ENCODE peak calls at places on chromosome 17, in seven cellular contexts. J, K, T, D, V, R and Z are unnamed samples.
A peak's percentile ranks its signal among the peaks of the same experiment; 100 is the strongest.

GRCh38 chr17:40915721-40916256 is 21.7 kb downstream of the KRT23 start:
- DNase-seq in J (no peak), K (no peak), T (no peak), D (no peak), V (no peak), R (no peak), Z (no peak)

GRCh38 chr17:66275651-66276050 is 26.8 kb upstream of the PRKCA start:
- DNase-seq in J (no peak), K (no peak), T (no peak), D (peak; percentile 45), V (no peak), R (no peak), Z (no peak)

GRCh38 chr17:35345445-35345925 is 27.9 kb downstream of the SLFN11 start:
- DNase-seq in J (no peak), K (no peak), T (no peak), D (no peak), V (no peak), R (no peak), Z (no peak)

GRCh38 chr17:12985431-12986285 is 32.2 kb downstream of the ELAC2 start:
- DNase-seq in J (no peak), K (peak; percentile 53), T (no peak), D (no peak), V (no peak), R (no peak), Z (no peak)

GRCh38 chr17:79997004-79997673 is 38.5 kb downstream of the TBC1D16 start:
- DNase-seq in J (peak; percentile 18), K (no peak), T (peak; percentile 83), D (no peak), V (no peak), R (no peak), Z (no peak)

GRCh38 chr17:77320501-77321256 is 179.9 kb downstream of the SEC14L1 start:
- DNase-seq in J (no peak), K (no peak), T (peak; percentile 82), D (peak; percentile 67), V (peak; percentile 82), R (no peak), Z (no peak)

GRCh38 chr17:65531508-65532431 is 29.7 kb downstream of the AXIN2 start:
- DNase-seq in J (no peak), K (peak; percentile 51), T (peak; percentile 61), D (peak; percentile 55), V (peak; percentile 88), R (no peak), Z (no peak)

GRCh38 chr17:37450090-37450489 is 39.6 kb upstream of the DUSP14 start:
- DNase-seq in J (no peak), K (no peak), T (no peak), D (peak; percentile 71), V (no peak), R (no peak), Z (no peak)

GRCh38 chr17:181213-182163 is at the start of gene DOC2B:
- DNase-seq in J (no peak), K (peak; percentile 74), T (no peak), D (no peak), V (no peak), R (no peak), Z (no peak)

GRCh38 chr17:69058165-69058564 is 2.6 kb downstream of the ABCA9 start:
- DNase-seq in J (no peak), K (no peak), T (no peak), D (no peak), V (no peak), R (no peak), Z (peak; percentile 13)

GRCh38 chr17:63398680-63399079 is 47.4 kb downstream of the CYB561 start:
- DNase-seq in J (no peak), K (no peak), T (no peak), D (no peak), V (no peak), R (no peak), Z (no peak)

GRCh38 chr17:57604771-57605733 is 140.0 kb downstream of the CCDC182 start:
- DNase-seq in J (no peak), K (peak; percentile 62), T (peak; percentile 86), D (no peak), V (peak; percentile 84), R (no peak), Z (no peak)

GRCh38 chr17:17859909-17860760 is 23.3 kb upstream of the SREBF1 start:
- DNase-seq in J (no peak), K (peak; percentile 91), T (peak; percentile 86), D (peak; percentile 52), V (peak; percentile 82), R (no peak), Z (no peak)

GRCh38 chr17:49707246-49707607 is 537 bp downstream of the SLC35B1 start:
- DNase-seq in J (no peak), K (no peak), T (no peak), D (no peak), V (no peak), R (no peak), Z (no peak)

GRCh38 chr17:6173653-6174052 is 103.5 kb downstream of the WSCD1 start:
- DNase-seq in J (no peak), K (no peak), T (peak; percentile 9), D (no peak), V (no peak), R (no peak), Z (no peak)

GRCh38 chr17:34671191-34671590 is 91.8 kb downstream of the TMEM132E start:
- DNase-seq in J (no peak), K (no peak), T (no peak), D (no peak), V (no peak), R (no peak), Z (no peak)

GRCh38 chr17:79082311-79083190 is 7.9 kb downstream of the ENGASE start:
- DNase-seq in J (no peak), K (no peak), T (peak; percentile 60), D (no peak), V (no peak), R (no peak), Z (peak; percentile 35)

GRCh38 chr17:73342549-73343167 is 30.9 kb upstream of the CDC42EP4 start:
- DNase-seq in J (no peak), K (no peak), T (no peak), D (no peak), V (no peak), R (no peak), Z (no peak)

GRCh38 chr17:67392111-67392510 is 15.0 kb downstream of the PITPNC1 start:
- DNase-seq in J (no peak), K (no peak), T (no peak), D (no peak), V (no peak), R (no peak), Z (no peak)

GRCh38 chr17:78822552-78822951 is 18.1 kb downstream of the USP36 start:
- DNase-seq in J (no peak), K (no peak), T (no peak), D (no peak), V (no peak), R (no peak), Z (no peak)

GRCh38 chr17:76501018-76501826 is at the start of gene RHBDF2:
- DNase-seq in J (no peak), K (peak; percentile 92), T (peak; percentile 97), D (peak; percentile 87), V (peak; percentile 93), R (peak; percentile 77), Z (no peak)

GRCh38 chr17:75693500-75694481 is 26.7 kb downstream of the SAP30BP start:
- DNase-seq in J (no peak), K (peak; percentile 95), T (no peak), D (peak; percentile 99), V (peak; percentile 96), R (peak; percentile 88), Z (peak; percentile 5)

GRCh38 chr17:57569860-57570259 is 175.2 kb downstream of the CCDC182 start:
- DNase-seq in J (no peak), K (no peak), T (no peak), D (no peak), V (no peak), R (no peak), Z (no peak)

GRCh38 chr17:70136131-70136530 is 33.2 kb upstream of the KCNJ2 start:
- DNase-seq in J (no peak), K (no peak), T (no peak), D (no peak), V (no peak), R (no peak), Z (no peak)

GRCh38 chr17:64534187-64534586 is 27.4 kb downstream of the CEP95 start:
- DNase-seq in J (no peak), K (no peak), T (no peak), D (no peak), V (no peak), R (no peak), Z (no peak)

GRCh38 chr17:56715613-56716357 is 117.9 kb downstream of the C17orf67 start:
- DNase-seq in J (peak; percentile 15), K (peak; percentile 74), T (peak; percentile 91), D (peak; percentile 76), V (peak; percentile 89), R (peak; percentile 64), Z (peak; percentile 67)

GRCh38 chr17:53736516-53737274 is 86.0 kb upstream of the KIF2B start:
- DNase-seq in J (no peak), K (no peak), T (no peak), D (no peak), V (no peak), R (no peak), Z (no peak)

DNA sequence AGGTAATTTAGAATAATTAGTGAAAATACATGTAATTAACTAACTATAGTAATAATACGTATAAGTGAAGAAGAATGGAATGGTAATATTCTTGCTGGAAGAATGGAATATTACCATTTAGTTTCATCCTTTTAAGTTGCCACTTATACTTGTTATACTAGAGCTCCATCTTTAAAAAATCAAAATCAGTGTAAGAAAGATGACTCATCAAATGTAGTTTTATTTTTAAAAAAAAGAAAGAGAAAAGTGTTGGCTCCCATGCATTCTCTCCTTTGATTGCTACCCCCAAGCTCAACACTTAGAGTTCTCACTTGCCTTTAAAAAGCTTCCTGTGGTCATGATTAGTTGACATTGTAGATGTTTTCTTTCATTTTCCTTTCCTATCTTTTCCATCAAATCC is 82.4 kb upstream of the KIF2B start:
- DNase-seq in J (no peak), K (no peak), T (no peak), D (no peak), V (no peak), R (no peak), Z (no peak)
- H3K4me1 ChIP-seq in J (no peaks in the 10 kb centered on the region), K (no peaks in the 10 kb centered on the region), T (no peaks in the 10 kb centered on the region), D (no peaks in the 10 kb centered on the region), V (no peaks in the 10 kb centered on the region), R (no peaks in the 10 kb centered on the region), Z (peaks cover 3% of the 10 kb centered on the region)

GRCh38 chr17:50872710-50873424 is 6.7 kb upstream of the TOB1 start:
- DNase-seq in J (no peak), K (no peak), T (no peak), D (peak; percentile 64), V (peak; percentile 77), R (no peak), Z (no peak)
- H3K4me1 ChIP-seq in J (peaks cover 43% of the 10 kb centered on the region), K (peaks cover 29% of the 10 kb centered on the region), T (peaks cover 6% of the 10 kb centered on the region), D (no peaks in the 10 kb centered on the region), V (peaks cover 29% of the 10 kb centered on the region), R (peaks cover 10% of the 10 kb centered on the region), Z (no peaks in the 10 kb centered on the region)

GRCh38 chr17:59371426-59372099 is 40.1 kb downstream of the YPEL2 start:
- DNase-seq in J (no peak), K (peak; percentile 77), T (peak; percentile 56), D (no peak), V (peak; percentile 94), R (peak; percentile 60), Z (no peak)
- H3K4me1 ChIP-seq in J (peaks cover 96% of the 10 kb centered on the region), K (peaks cover 100% of the 10 kb centered on the region), T (peaks cover 54% of the 10 kb centered on the region), D (peaks cover 24% of the 10 kb centered on the region), V (peaks cover 100% of the 10 kb centered on the region), R (peaks cover 97% of the 10 kb centered on the region), Z (peaks cover 6% of the 10 kb centered on the region)

DNA sequence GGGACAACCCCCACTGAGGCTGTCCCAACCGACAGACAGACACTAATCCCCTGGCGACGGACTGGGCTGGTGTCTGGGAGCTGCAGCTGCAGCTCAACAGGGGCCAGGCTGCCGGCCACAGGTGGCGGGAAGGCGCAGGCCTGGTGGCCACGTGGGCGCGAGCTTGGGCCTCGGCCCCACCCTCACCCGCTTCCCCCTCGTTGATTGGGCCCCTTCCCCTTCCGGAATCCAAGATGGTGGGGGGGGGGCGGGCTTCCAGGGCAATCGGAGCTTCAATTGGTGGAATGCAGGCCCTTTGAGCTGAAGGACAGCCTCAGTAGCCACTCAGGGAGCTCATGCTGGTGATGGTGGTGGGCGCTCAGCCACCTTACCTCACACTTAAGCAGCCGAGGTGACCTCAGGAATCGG is 8.7 kb upstream of the TBX4 start:
- DNase-seq in J (no peak), K (no peak), T (no peak), D (no peak), V (no peak), R (no peak), Z (no peak)
- H3K4me1 ChIP-seq in J (no peaks in the 10 kb centered on the region), K (no peaks in the 10 kb centered on the region), T (no peaks in the 10 kb centered on the region), D (no peaks in the 10 kb centered on the region), V (no peaks in the 10 kb centered on the region), R (no peaks in the 10 kb centered on the region), Z (no peaks in the 10 kb centered on the region)